ENCODE peak calls at places on chromosomes 7 and 10, in seven cellular contexts. T, P, K, Z, G, S and Y are unnamed samples.

GRCh38 chr7:125467996-125468854 is 538.6 kb upstream of the POT1 start:
- DNase-seq in T (no peak), P (peak; percentile 3), K (no peak), Z (no peak), G (no peak), S (no peak), Y (no peak)

GRCh38 chr10:27285093-27285492 is 44.5 kb upstream of the ACBD5 start:
- DNase-seq in T (no peak), P (no peak), K (peak; percentile 45), Z (no peak), G (no peak), S (peak; percentile 23), Y (peak; percentile 62)

GRCh38 chr7:144957998-144958397 is 122.1 kb upstream of the TPK1 start:
- DNase-seq in T (no peak), P (no peak), K (no peak), Z (no peak), G (no peak), S (no peak), Y (no peak)

GRCh38 chr10:14571866-14572507 is 202.7 kb downstream of the FAM107B start:
- DNase-seq in T (no peak), P (peak; percentile 58), K (peak; percentile 72), Z (no peak), G (no peak), S (peak; percentile 74), Y (no peak)

GRCh38 chr7:29281782-29282541 is 87.4 kb downstream of the CHN2 start:
- DNase-seq in T (no peak), P (no peak), K (no peak), Z (peak; percentile 82), G (no peak), S (no peak), Y (no peak)

GRCh38 chr7:55326079-55326847 is 38.9 kb upstream of the LANCL2 start:
- DNase-seq in T (no peak), P (no peak), K (no peak), Z (no peak), G (no peak), S (no peak), Y (no peak)

GRCh38 chr7:135249901-135250300 is 16.3 kb downstream of the STRA8 start:
- DNase-seq in T (no peak), P (no peak), K (no peak), Z (no peak), G (no peak), S (no peak), Y (no peak)

GRCh38 chr10:94315975-94316464 is 46.7 kb downstream of the NOC3L start:
- DNase-seq in T (no peak), P (no peak), K (no peak), Z (no peak), G (no peak), S (no peak), Y (peak; percentile 62)

GRCh38 chr7:111159426-111159825 is 68.5 kb downstream of the LRRN3 start:
- DNase-seq in T (no peak), P (no peak), K (peak; percentile 17), Z (no peak), G (no peak), S (no peak), Y (no peak)

GRCh38 chr10:96130326-96130758 is 245 bp downstream of the ZNF518A start:
- DNase-seq in T (peak; percentile 59), P (peak; percentile 82), K (peak; percentile 7), Z (peak; percentile 89), G (peak; percentile 69), S (no peak), Y (peak; percentile 91)
- TF ChIP-seq CTCF in T (peak; percentile 8), P (no peak), K (no peak), Z (no peak), G (peak; percentile 10), S (no peak), Y (peak; percentile 31)

DNA sequence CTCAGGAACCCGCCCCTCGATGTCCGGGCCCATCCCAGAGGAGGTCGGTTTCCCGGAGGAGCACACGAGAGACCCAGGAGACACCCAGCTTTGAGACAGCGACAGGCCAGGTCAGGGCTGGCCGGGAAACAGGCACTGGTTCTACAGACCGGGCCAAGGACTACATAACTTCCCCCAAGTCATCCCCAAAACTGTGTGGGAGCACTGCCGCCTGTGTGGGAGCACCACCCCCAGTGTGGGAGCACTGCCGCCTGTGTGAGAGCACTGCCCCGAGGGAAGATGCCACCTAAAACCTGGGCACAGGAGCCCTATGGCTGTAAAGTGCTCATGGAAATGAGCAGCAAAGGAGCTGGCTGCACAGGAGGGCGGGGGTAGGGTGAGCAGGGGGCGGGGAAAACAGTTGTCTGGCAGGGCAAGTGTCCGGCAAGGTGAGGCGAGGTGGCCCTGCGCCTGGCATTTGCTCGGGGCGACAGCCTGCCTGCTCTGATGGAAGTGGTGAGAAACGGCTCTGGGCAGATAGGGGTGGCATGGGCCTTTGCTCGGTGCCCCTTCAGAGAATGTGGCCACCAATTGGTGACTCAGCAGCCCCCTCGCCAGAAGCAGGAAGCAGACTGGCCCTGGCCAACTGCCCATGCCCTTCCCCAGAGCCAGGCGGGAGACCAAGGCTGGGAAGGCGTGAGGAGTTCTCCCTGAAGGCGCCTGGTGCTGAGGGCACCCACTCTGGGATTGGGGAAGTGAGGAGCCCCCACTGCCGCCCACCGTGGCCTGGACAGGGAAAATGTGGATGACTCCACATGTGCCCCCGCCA is 26.2 kb downstream of the PAPOLB start:
- DNase-seq in T (no peak), P (no peak), K (no peak), Z (no peak), G (no peak), S (no peak), Y (no peak)
- TF ChIP-seq CTCF in T (no peak), P (no peak), K (no peak), Z (no peak), G (no peak), S (no peak), Y (no peak)

GRCh38 chr7:48088559-48089414 is at the start of gene UPP1:
- DNase-seq in T (peak; percentile 68), P (peak; percentile 90), K (peak; percentile 83), Z (peak; percentile 92), G (peak; percentile 65), S (peak; percentile 85), Y (peak; percentile 96)
- TF ChIP-seq CTCF in T (no peak), P (no peak), K (no peak), Z (no peak), G (no peak), S (no peak), Y (no peak)

DNA sequence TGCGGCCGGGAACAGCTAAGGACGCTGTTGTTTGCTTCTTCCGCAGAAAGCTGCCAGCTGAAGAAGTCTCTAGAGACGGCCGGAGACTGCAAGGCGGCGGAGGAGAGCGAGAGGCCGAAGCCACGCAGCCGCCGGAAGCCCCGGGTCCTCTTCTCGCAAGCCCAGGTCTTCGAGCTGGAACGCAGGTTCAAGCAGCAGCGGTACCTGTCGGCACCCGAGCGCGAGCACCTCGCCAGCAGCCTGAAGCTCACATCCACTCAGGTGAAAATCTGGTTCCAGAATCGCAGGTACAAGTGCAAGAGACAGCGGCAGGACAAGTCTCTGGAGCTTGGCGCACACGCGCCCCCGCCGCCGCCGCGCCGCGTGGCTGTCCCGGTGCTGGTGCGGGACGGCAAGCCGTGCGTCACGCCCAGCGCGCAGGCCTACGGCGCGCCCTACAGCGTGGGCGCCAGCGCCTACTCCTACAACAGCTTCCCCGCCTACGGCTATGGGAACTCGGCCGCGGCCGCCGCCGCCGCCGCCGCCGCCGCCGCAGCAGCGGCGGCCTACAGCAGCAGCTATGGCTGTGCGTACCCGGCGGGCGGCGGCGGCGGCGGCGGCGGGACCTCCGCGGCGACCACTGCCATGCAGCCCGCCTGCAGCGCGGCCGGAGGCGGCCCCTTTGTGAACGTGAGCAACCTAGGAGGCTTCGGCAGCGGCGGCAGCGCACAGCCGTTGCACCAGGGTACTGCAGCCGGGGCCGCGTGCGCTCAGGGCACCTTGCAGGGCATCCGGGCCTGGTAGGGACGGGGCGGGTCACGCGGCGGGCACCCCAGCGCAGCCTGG is 2.4 kb downstream of the NKX2-3 start:
- DNase-seq in T (no peak), P (peak; percentile 57), K (peak; percentile 52), Z (peak; percentile 66), G (no peak), S (no peak), Y (no peak)
- TF ChIP-seq CTCF in T (no peak), P (no peak), K (no peak), Z (no peak), G (peak; percentile 23), S (no peak), Y (no peak)

GRCh38 chr7:143358626-143359025 is 3.9 kb downstream of the FAM131B start:
- DNase-seq in T (no peak), P (no peak), K (no peak), Z (no peak), G (no peak), S (no peak), Y (no peak)

GRCh38 chr7:143354965-143355364 is 7.5 kb downstream of the FAM131B start:
- DNase-seq in T (no peak), P (no peak), K (no peak), Z (no peak), G (no peak), S (no peak), Y (no peak)

GRCh38 chr7:143354376-143354775 is 8.1 kb downstream of the FAM131B start:
- DNase-seq in T (no peak), P (no peak), K (no peak), Z (no peak), G (no peak), S (no peak), Y (no peak)

GRCh38 chr7:143356414-143357050 is 6.0 kb downstream of the FAM131B start:
- DNase-seq in T (no peak), P (no peak), K (no peak), Z (no peak), G (no peak), S (no peak), Y (no peak)

GRCh38 chr7:143355450-143356385 is 6.8 kb downstream of the FAM131B start:
- DNase-seq in T (no peak), P (no peak), K (no peak), Z (peak; percentile 45), G (no peak), S (no peak), Y (no peak)
- TF ChIP-seq CTCF in T (no peak), P (no peak), K (no peak), Z (peak; percentile 13), G (no peak), S (no peak), Y (no peak)

GRCh38 chr7:18086165-18087030 is 58.8 kb upstream of the PRPS1L1 start:
- DNase-seq in T (no peak), P (peak; percentile 39), K (peak; percentile 36), Z (peak; percentile 59), G (peak; percentile 12), S (no peak), Y (peak; percentile 35)
- TF ChIP-seq CTCF in T (no peak), P (no peak), K (no peak), Z (no peak), G (peak; percentile 32), S (no peak), Y (peak; percentile 19)

DNA sequence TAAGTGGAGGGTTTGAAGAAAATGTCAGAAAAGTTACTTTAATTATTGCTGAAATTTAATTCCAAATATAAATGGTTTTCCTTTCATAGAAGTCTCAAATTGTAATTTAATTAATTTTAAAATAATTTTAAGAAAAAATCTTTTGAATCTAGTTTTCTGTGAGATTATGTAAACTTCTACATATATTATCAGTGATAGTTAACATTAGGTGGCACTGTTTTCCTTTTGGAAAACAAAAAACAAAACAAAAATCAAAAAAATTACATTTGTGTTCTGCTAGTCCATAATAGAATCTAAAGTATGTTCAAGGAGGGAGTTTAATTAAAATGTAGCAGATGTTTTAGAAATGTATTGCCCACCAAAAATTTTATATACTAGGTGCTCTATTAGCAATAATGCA is 1456.7 kb downstream of the REEP3 start:
- DNase-seq in T (no peak), P (no peak), K (peak; percentile 58), Z (no peak), G (no peak), S (no peak), Y (no peak)
- TF ChIP-seq CTCF in T (no peak), P (no peak), K (peak; percentile 60), Z (peak; percentile 39), G (no peak), S (no peak), Y (peak; percentile 25)

GRCh38 chr10:79502561-79503309 is 9.6 kb upstream of the EIF5AL1 start:
- DNase-seq in T (no peak), P (no peak), K (peak; percentile 96), Z (peak; percentile 52), G (no peak), S (no peak), Y (peak; percentile 72)
- TF ChIP-seq CTCF in T (peak; percentile 39), P (no peak), K (peak; percentile 96), Z (peak; percentile 47), G (peak; percentile 57), S (no peak), Y (peak; percentile 62)